ENCODE peak calls at places on chromosomes 11 and 22, in four cellular contexts. One of them, this sample, is unnamed.
A peak's percentile ranks its signal among the peaks of the same experiment; 100 is the strongest.

GRCh38 chr11:104570088-104570701 is 328.1 kb downstream of the CASP12 start:
- DNase-seq in skeletal muscle cell: peak; percentile 24
- DNase-seq in fibroblast of lung: peak; percentile 36
- DNase-seq in ACHN: no peak
- DNase-seq in this sample: no peak

GRCh38 chr11:46352063-46352841 is 5.0 kb downstream of the DGKZ start:
- DNase-seq in skeletal muscle cell: no peak
- DNase-seq in fibroblast of lung: no peak
- DNase-seq in ACHN: peak; percentile 33
- DNase-seq in this sample: peak; percentile 75

GRCh38 chr11:131993291-131993690 is 622.9 kb downstream of the NTM start:
- DNase-seq in skeletal muscle cell: no peak
- DNase-seq in fibroblast of lung: no peak
- DNase-seq in ACHN: no peak
- DNase-seq in this sample: no peak

GRCh38 chr22:39146256-39147101 is 6.0 kb downstream of the CBX7 start:
- DNase-seq in skeletal muscle cell: no peak
- DNase-seq in fibroblast of lung: no peak
- DNase-seq in ACHN: no peak
- DNase-seq in this sample: no peak

GRCh38 chr22:42324566-42324965 is 54.1 kb upstream of the TCF20 start:
- DNase-seq in skeletal muscle cell: no peak
- DNase-seq in fibroblast of lung: no peak
- DNase-seq in ACHN: no peak
- DNase-seq in this sample: no peak

GRCh38 chr22:46661221-46661851 is 41.1 kb downstream of the GRAMD4 start:
- DNase-seq in skeletal muscle cell: no peak
- DNase-seq in fibroblast of lung: peak; percentile 62
- DNase-seq in ACHN: peak; percentile 43
- DNase-seq in this sample: no peak

GRCh38 chr11:130817608-130817944 is 98.7 kb downstream of the SNX19 start:
- DNase-seq in skeletal muscle cell: no peak
- DNase-seq in fibroblast of lung: peak; percentile 75
- DNase-seq in ACHN: peak; percentile 57
- DNase-seq in this sample: no peak

GRCh38 chr11:56910785-56911184 is 77.9 kb upstream of the OR5AK2 start:
- DNase-seq in skeletal muscle cell: no peak
- DNase-seq in fibroblast of lung: peak; percentile 20
- DNase-seq in ACHN: no peak
- DNase-seq in this sample: no peak

GRCh38 chr22:19663286-19663815 is 51.0 kb upstream of the SEPTIN5 start:
- DNase-seq in skeletal muscle cell: peak; percentile 86
- DNase-seq in fibroblast of lung: peak; percentile 88
- DNase-seq in ACHN: no peak
- DNase-seq in this sample: peak; percentile 70